ENCODE peak calls at places on chromosomes 12 and 14, in five cellular contexts. B is K562, J is stomach, M is astrocyte of the spinal cord, I is WTC11. C is an unnamed sample.

GRCh38 chr12:92008345-92008744 is 137.3 kb downstream of the BTG1 start:
- DNase-seq in B (no peak), J (no peak), M (no peak), I (no peak), C (no peak)

GRCh38 chr12:16165506-16165905 is 112.0 kb downstream of the SLC15A5 start:
- DNase-seq in B (no peak), J (peak), M (peak), I (peak), C (peak)

GRCh38 chr14:57848353-57848752 is 17.5 kb downstream of the SLC35F4 start:
- DNase-seq in B (no peak), J (no peak), M (no peak), I (no peak), C (no peak)

GRCh38 chr14:61255968-61256367 is 25.2 kb downstream of the TMEM30B start:
- DNase-seq in B (no peak), J (no peak), M (no peak), I (no peak), C (no peak)

GRCh38 chr12:1319215-1319614 is 275.2 kb downstream of the FBXL14 start:
- DNase-seq in B (no peak), J (no peak), M (no peak), I (no peak), C (no peak)

GRCh38 chr12:66387067-66387466 is 84.8 kb downstream of the HELB start:
- DNase-seq in B (no peak), J (no peak), M (no peak), I (no peak), C (no peak)

GRCh38 chr14:100341301-100342031 is 18.3 kb downstream of the SLC25A47 start:
- DNase-seq in B (no peak), J (peak), M (peak), I (no peak), C (no peak)

GRCh38 chr14:106691601-106692291 is 1165.4 kb downstream of the TMEM121 start:
- DNase-seq in B (peak), J (peak), M (no peak), I (peak), C (peak)

GRCh38 chr12:127162307-127162706 is 1104.7 kb upstream of the TMEM132C start:
- DNase-seq in B (peak), J (no peak), M (no peak), I (no peak), C (no peak)

GRCh38 chr14:73878436-73878835 is 8.2 kb upstream of the ZNF410 start:
- DNase-seq in B (no peak), J (no peak), M (peak), I (no peak), C (no peak)

GRCh38 chr14:31070431-31070830 is 44.3 kb upstream of the STRN3 start:
- DNase-seq in B (no peak), J (no peak), M (peak), I (no peak), C (no peak)

GRCh38 chr14:21057803-21058675 is at the start of gene RNASE8:
- DNase-seq in B (no peak), J (no peak), M (no peak), I (no peak), C (no peak)
- TF ChIP-seq CTCF in B (no peak), J (no peak), M (no peak), I (no peak), C (no peak)

DNA sequence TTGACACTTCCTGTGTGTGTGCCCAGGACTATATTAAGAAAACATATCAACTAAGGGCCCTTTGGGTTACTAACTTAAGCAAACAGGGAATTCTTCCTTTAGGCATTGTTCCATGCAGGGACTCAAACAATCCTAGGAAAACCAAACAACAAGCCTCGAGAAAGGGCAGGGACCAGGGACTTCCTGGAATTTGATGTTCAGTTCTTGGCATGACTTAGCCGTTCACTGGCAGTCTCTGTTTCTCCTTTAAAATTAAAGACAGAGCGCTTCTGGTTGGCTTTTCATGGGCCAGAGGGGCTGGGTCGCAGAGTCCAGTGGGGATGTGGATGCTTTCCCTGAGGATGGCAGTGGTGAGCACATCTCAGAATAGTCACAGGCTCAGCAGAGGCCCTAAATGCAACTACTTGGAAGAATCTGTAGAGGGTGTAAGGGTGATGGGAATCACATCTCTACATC is 35.2 kb downstream of the RNFT2 start:
- DNase-seq in B (peak), J (no peak), M (no peak), I (peak), C (no peak)
- TF ChIP-seq CTCF in B (no peak), J (no peak), M (no peak), I (no peak), C (no peak)

DNA sequence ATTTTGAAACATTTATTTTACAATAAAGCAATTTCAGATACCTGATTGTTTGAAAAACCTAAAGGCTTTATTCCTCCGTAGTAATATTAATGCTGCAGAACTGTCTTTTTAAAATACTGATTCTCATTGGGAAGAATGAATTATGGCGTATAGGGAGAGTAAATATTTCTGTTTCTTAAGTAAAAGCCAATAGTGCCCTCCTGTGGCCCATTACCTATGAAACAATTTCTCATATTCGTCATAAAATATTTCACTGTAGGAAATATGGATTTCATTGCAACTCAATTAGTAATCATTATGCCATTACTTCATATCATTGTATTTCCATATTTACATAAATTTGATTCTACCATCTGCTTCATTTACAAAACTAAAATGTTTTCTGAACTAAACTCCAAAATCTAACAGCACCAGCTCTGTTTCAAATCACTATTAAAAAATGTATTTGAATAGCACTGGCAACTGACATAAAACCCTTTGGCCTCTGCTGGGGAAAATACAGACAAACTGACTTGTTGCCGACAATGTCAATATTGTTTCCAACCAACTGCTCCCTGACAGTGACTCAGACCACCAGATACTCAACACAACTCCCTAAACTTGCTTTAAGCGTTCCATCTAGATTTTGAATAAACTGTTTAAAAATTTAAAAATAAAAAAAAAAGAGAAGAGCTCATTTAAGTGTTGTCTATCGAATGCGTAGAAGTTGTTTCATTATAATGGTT is 290.3 kb downstream of the NAV3 start:
- DNase-seq in B (no peak), J (no peak), M (peak), I (no peak), C (no peak)
- TF ChIP-seq CTCF in B (no peak), J (no peak), M (peak), I (no peak), C (no peak)

GRCh38 chr14:34981743-34982420 is 910 bp upstream of the SRP54 start:
- DNase-seq in B (no peak), J (no peak), M (no peak), I (peak), C (peak)
- TF ChIP-seq CTCF in B (no peak), J (no peak), M (peak), I (no peak), C (peak)

DNA sequence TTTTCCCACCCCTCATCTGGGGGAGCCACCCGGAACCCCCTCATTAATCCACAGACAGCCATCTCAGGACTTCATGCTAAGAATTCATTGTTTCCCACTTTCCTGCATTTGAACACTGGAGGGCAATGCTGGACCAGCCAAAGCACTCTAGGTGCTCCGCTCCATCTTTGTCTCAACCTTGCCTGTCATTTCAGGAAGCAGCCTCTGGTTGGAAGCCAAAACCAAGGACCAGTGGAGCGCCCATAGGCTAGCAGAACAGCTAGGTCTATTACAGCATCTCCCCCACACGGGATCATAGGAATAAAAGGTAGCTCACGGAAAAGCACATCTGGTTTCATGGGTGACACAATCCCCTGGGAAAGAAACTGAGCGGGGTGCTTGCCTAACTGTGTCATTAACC is 197.1 kb downstream of the DAD1 start:
- DNase-seq in B (peak), J (peak), M (peak), I (peak), C (peak)
- TF ChIP-seq CTCF in B (peak), J (peak), M (peak), I (no peak), C (peak)

GRCh38 chr12:103505371-103506236 is 9.8 kb upstream of the C12orf42 start:
- DNase-seq in B (no peak), J (no peak), M (peak), I (no peak), C (no peak)

GRCh38 chr12:103499571-103499970 is 3.8 kb upstream of the C12orf42 start:
- DNase-seq in B (no peak), J (no peak), M (no peak), I (no peak), C (no peak)

GRCh38 chr12:103501447-103501846 is 5.7 kb upstream of the C12orf42 start:
- DNase-seq in B (no peak), J (no peak), M (no peak), I (no peak), C (no peak)

GRCh38 chr12:103504606-103505005 is 8.8 kb upstream of the C12orf42 start:
- DNase-seq in B (no peak), J (no peak), M (no peak), I (no peak), C (no peak)

DNA sequence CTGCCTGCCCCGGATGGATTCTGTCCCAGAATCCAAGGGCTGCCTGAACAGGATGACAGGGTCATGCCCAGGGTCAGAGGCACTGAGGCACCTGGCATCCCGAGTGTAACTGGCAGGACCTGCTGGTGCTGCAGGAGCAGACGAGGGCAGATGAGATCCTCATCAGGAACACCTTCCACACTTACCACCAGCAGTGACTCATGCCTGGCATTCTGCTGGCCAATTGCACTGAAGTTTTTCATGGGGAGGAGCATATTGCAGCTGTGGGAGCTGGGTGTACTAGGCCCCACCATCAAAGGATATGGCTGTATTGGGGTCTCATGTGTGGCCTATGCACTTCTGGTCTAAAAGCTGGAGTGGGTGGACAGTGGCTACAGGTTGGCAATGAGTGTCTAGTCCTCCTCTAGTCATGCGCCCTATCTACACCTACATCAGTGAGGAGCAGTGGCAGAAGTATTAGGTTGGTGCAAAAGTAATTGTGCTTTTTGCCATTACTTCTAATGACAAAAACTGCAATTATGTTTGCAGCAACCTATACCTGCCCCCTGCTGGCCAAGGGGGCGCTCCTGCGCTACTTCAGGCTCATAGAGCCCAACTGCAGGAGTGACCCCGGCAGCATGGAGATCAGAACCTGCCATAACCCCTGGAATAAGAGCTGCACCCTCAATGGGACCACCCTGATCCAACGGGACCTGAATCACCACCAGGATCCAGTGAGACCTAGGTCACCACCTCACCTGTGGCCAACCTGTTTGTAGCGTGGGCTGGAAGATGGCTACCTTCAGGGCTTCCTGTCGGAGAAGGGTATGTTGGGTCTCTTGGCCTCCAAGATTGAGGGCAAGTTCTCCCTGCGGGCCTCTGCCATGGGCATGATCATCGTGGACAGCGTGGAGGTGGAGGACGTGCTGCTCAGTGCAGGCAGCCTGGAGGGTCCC is 8.0 kb upstream of the C12orf42 start:
- DNase-seq in B (peak), J (peak), M (no peak), I (peak), C (peak)
- TF ChIP-seq CTCF in B (peak), J (peak), M (peak), I (peak), C (peak)

GRCh38 chr12:93805736-93806141 is 128.6 kb downstream of the CRADD start:
- DNase-seq in B (no peak), J (no peak), M (peak), I (no peak), C (no peak)

GRCh38 chr12:93803408-93803807 is 126.2 kb downstream of the CRADD start:
- DNase-seq in B (no peak), J (no peak), M (peak), I (no peak), C (no peak)

GRCh38 chr12:93804392-93805179 is 127.4 kb downstream of the CRADD start:
- DNase-seq in B (no peak), J (no peak), M (peak), I (no peak), C (no peak)

GRCh38 chr12:93802293-93802692 is 125.1 kb downstream of the CRADD start:
- DNase-seq in B (no peak), J (no peak), M (no peak), I (no peak), C (no peak)

GRCh38 chr12:93802698-93803097 is 125.5 kb downstream of the CRADD start:
- DNase-seq in B (no peak), J (no peak), M (peak), I (no peak), C (no peak)
- TF ChIP-seq CTCF in B (no peak), J (no peak), M (peak), I (no peak), C (no peak)

DNA sequence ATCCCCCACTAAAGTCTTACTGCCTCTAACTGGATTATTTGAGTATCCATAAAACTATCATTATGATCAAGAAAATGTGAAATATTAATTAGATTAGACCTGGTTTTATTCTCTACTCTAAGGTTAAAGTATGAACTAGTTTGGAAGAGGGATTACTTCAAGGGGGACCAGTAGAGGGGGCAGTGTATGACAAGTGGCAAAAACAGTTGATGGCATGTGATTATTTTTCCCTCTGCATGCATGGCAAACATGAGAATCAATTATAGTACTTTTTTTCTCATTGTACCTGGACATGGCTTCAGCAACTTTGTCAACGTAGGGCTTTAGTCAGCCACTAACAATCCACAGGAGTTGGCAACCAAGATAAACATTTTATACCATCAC is 145.0 kb upstream of the SLC38A2 start:
- DNase-seq in B (no peak), J (no peak), M (no peak), I (no peak), C (no peak)
- TF ChIP-seq CTCF in B (peak), J (no peak), M (no peak), I (no peak), C (no peak)

DNA sequence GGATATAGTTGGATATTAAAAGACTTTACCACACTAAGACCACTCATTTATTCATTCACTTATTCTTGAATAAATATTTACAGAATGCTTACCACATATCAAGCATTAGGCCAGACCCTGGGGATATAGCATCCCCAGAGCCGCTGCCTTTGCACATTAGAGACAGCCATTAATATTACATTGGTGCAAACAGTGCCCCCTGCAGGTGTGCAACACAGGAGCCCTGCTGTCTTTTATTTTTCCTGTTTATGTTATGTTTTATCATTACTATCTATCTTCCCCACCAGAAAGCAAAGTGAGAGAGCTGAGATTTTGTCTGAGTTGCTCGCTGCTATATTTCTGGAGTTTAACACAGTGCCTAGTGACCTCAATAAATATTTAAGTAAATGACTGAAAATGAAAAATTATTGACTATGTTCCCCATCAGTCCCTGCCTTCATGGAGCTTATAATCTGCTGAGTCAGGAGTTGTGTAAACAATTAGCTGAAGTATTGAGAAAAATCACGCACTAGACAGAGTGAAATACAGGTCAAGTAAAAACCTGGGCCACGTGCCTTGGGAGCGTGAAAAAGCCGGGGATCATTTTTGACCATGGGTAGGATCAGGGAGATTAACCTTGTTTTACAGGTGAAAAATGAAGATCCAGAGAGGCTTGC is 301.6 kb downstream of the PCNX1 start:
- DNase-seq in B (no peak), J (no peak), M (no peak), I (no peak), C (no peak)
- TF ChIP-seq CTCF in B (no peak), J (no peak), M (no peak), I (no peak), C (no peak)

DNA sequence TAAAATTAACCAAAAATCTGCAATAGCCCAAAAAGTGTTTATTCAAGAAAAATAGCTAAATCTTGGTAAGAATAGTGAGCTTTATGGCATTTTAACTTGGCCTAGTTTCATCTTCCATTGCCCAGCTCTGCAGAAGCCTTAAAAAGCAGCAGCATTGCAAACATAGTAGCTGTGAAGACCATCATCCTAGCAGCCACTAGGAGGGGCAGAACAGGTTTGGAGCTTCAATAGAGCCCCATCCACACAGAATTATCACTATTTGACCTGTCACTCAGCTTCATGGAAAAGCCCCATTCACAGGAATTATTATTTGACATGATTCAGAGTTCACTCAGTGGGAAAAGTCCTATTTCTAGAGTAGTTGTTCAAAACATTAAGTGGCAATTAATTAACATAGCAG is 7.3 kb downstream of the CLEC14A start:
- DNase-seq in B (no peak), J (no peak), M (no peak), I (no peak), C (no peak)
- TF ChIP-seq CTCF in B (no peak), J (no peak), M (peak), I (no peak), C (peak)